ENCODE peak calls at places on chromosomes 7 and 10, in five cellular contexts. E, Q, K, G and R are unnamed samples. For H4K20me1, the result is how much of the 10 kb centered on the place peaks cover.

GRCh38 chr7:158130023-158130409 is 457.6 kb downstream of the PTPRN2 start:
- DNase-seq in E (no peak), Q (no peak), K (no peak), G (no peak), R (no peak)

GRCh38 chr7:142720981-142721380 is 28.3 kb upstream of the PRSS1 start:
- DNase-seq in E (no peak), Q (no peak), K (no peak), G (no peak), R (no peak)

GRCh38 chr7:2063562-2064360 is 169.0 kb downstream of the MAD1L1 start:
- DNase-seq in E (no peak), Q (no peak), K (peak), G (no peak), R (peak)

GRCh38 chr10:34124522-34125035 is 690.5 kb downstream of the PARD3 start:
- DNase-seq in E (no peak), Q (no peak), K (peak), G (no peak), R (no peak)

GRCh38 chr10:15472431-15473400 is 101.6 kb upstream of the FAM171A1 start:
- DNase-seq in E (no peak), Q (peak), K (no peak), G (no peak), R (peak)

GRCh38 chr7:31003721-31004120 is 40.0 kb downstream of the GHRHR start:
- DNase-seq in E (no peak), Q (no peak), K (no peak), G (no peak), R (no peak)

GRCh38 chr7:13416071-13416470 is 573.4 kb downstream of the ETV1 start:
- DNase-seq in E (no peak), Q (no peak), K (no peak), G (no peak), R (no peak)

GRCh38 chr7:155369766-155370165 is 72.1 kb downstream of the INSIG1 start:
- DNase-seq in E (no peak), Q (no peak), K (no peak), G (no peak), R (no peak)

GRCh38 chr7:112723416-112723815 is 66.8 kb downstream of the TMEM168 start:
- DNase-seq in E (no peak), Q (no peak), K (no peak), G (no peak), R (no peak)

GRCh38 chr10:75544923-75545322 is 113.5 kb downstream of the LRMDA start:
- DNase-seq in E (no peak), Q (no peak), K (no peak), G (no peak), R (no peak)

GRCh38 chr7:131012477-131013031 is 278.5 kb upstream of the KLF14 start:
- DNase-seq in E (no peak), Q (no peak), K (no peak), G (no peak), R (no peak)
- H4K20me1 ChIP-seq in E (under half), Q (under half), K (under half), G (under half), R (under half)

GRCh38 chr10:80192553-80192952 is 12.8 kb downstream of the ANXA11 start:
- DNase-seq in E (no peak), Q (no peak), K (no peak), G (no peak), R (no peak)
- H4K20me1 ChIP-seq in E (under half), Q (under half), K (half or more), G (under half), R (under half)

GRCh38 chr7:3191545-3191944 is 109.5 kb upstream of the SDK1 start:
- DNase-seq in E (no peak), Q (no peak), K (no peak), G (no peak), R (no peak)
- H4K20me1 ChIP-seq in E (under half), Q (under half), K (under half), G (under half), R (under half)

GRCh38 chr10:77922551-77923179 is 3.9 kb downstream of the DLG5 start:
- DNase-seq in E (no peak), Q (no peak), K (no peak), G (no peak), R (no peak)
- H4K20me1 ChIP-seq in E (under half), Q (under half), K (under half), G (under half), R (under half)

GRCh38 chr7:729154-730000 is 2.3 kb upstream of the PRKAR1B start:
- DNase-seq in E (no peak), Q (no peak), K (no peak), G (no peak), R (no peak)
- H4K20me1 ChIP-seq in E (under half), Q (under half), K (under half), G (under half), R (under half)

DNA sequence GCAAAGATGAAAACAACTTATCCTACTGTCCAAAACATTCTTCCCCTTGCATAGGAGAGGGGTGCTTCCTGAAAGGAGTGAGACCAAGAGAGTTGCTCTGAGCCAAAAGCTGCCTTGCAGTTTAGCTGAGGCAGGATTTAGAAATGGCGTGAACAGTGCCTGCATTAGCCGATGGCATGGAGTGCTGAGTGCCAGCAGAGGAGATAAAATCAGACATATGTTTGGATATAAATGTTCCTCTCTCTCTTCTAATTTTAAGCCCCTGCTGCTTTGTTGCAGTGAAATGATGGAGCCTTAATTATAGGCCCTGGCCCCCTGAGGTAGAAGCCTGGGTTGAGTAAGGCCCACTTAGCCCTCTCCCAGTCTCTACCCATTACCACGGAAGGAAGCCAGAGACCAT is 7.1 kb downstream of the LRRC4 start:
- DNase-seq in E (no peak), Q (no peak), K (no peak), G (no peak), R (no peak)
- H4K20me1 ChIP-seq in E (under half), Q (under half), K (under half), G (under half), R (under half)